ENCODE peak calls at places on chromosomes 11 and 22, in four cellular contexts. U is ovary, P is IMR-90, K is transverse colon. M is an unnamed sample. For H3K4me1, the result is how much of the 10 kb centered on the place peaks cover.

GRCh38 chr11:104451193-104451592 is 287.2 kb upstream of the PDGFD start:
- DNase-seq in U (peak), P (no peak), K (no peak), M (no peak)

GRCh38 chr22:50568626-50569025 is 5.9 kb upstream of the SYCE3 start:
- DNase-seq in U (no peak), P (no peak), K (peak), M (no peak)

GRCh38 chr11:31809543-31809856 is 1.6 kb downstream of the PAX6 start:
- DNase-seq in U (no peak), P (no peak), K (no peak), M (no peak)

GRCh38 chr22:30206964-30207363 is 39.6 kb downstream of the LIF start:
- DNase-seq in U (peak), P (peak), K (no peak), M (no peak)

GRCh38 chr11:61688368-61689163 is 8.4 kb downstream of the DAGLA start:
- DNase-seq in U (no peak), P (no peak), K (peak), M (peak)

GRCh38 chr11:34631297-34631696 is 10.4 kb downstream of the EHF start:
- DNase-seq in U (no peak), P (no peak), K (no peak), M (no peak)

GRCh38 chr11:117822031-117822521 is 2.5 kb downstream of the FXYD2 start:
- DNase-seq in U (no peak), P (no peak), K (peak), M (peak)

GRCh38 chr11:88552377-88553029 is 215.0 kb upstream of the CTSC start:
- DNase-seq in U (no peak), P (peak), K (peak), M (peak)

GRCh38 chr11:86119062-86119461 is 50.2 kb upstream of the PICALM start:
- DNase-seq in U (no peak), P (no peak), K (no peak), M (no peak)

GRCh38 chr11:35746356-35747153 is 84.0 kb downstream of the TRIM44 start:
- DNase-seq in U (no peak), P (peak), K (no peak), M (no peak)

GRCh38 chr11:128619540-128620305 is 32.4 kb upstream of the ETS1 start:
- DNase-seq in U (no peak), P (no peak), K (no peak), M (no peak)

GRCh38 chr11:17543574-17544180 is 539 bp downstream of the USH1C start:
- DNase-seq in U (no peak), P (no peak), K (peak), M (no peak)

GRCh38 chr11:69587454-69588081 is 53.4 kb upstream of the CCND1 start:
- DNase-seq in U (no peak), P (peak), K (no peak), M (no peak)

GRCh38 chr11:58647866-58648265 is 25.4 kb downstream of the CNTF start:
- DNase-seq in U (no peak), P (no peak), K (no peak), M (no peak)

GRCh38 chr11:128394436-128395089 is 192.8 kb downstream of the ETS1 start:
- DNase-seq in U (peak), P (peak), K (no peak), M (peak)

GRCh38 chr11:110091995-110092576 is 1.1 kb upstream of the ZC3H12C start:
- DNase-seq in U (no peak), P (no peak), K (no peak), M (no peak)

GRCh38 chr11:110094298-110095073 is 1.3 kb downstream of the ZC3H12C start:
- DNase-seq in U (no peak), P (no peak), K (no peak), M (no peak)

GRCh38 chr11:110092577-110093406 is at the start of gene ZC3H12C:
- DNase-seq in U (peak), P (peak), K (peak), M (peak)

GRCh38 chr11:110095554-110095953 is 2.4 kb downstream of the ZC3H12C start:
- DNase-seq in U (no peak), P (no peak), K (no peak), M (no peak)

DNA sequence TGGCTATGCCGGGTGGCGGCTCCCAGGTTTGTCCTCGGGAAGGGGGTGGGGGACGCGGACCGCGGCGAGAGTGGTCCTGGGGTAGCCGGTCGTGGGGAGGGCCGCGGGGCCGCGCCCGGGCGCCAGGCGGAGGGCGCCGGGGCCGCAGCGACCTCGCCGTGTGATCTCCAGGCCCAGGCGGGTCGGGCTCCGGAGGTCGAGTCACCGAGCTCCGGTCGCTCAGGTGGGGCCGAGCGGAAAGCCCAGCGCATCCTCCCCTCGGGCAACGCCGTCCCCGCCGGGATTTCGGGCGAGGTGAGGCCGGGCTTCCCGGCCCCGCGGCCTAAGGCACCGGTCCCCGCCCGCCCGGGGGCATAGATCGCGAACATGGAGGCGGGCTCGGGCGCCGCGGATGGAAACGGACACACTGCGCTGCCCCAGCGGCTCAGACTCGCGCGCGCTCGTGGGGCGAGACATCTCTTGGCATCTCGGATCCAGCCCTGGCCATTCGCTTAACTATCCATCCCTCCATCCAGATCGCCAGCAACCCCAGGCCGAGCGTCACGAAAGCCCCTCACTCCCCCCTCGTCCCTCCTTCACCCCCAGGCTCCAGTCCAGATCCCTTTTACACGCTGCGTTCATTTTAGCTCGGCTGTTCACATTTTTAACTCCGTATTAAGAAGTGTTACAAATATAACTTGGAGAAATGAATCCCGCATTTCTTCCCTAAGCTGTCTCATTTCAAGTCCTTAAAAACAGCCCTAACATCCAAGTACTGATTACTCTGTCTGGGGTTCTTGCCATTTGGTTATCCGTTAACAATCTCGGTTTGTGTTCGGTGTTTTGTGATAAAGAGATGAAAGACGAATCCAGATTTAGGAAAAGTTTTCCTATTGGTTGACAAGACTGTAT is 460 bp downstream of the ZC3H12C start:
- DNase-seq in U (peak), P (peak), K (peak), M (peak)
- TF ChIP-seq POLR2A in U (peak), P (peak), K (no peak), M (no peak)

DNA sequence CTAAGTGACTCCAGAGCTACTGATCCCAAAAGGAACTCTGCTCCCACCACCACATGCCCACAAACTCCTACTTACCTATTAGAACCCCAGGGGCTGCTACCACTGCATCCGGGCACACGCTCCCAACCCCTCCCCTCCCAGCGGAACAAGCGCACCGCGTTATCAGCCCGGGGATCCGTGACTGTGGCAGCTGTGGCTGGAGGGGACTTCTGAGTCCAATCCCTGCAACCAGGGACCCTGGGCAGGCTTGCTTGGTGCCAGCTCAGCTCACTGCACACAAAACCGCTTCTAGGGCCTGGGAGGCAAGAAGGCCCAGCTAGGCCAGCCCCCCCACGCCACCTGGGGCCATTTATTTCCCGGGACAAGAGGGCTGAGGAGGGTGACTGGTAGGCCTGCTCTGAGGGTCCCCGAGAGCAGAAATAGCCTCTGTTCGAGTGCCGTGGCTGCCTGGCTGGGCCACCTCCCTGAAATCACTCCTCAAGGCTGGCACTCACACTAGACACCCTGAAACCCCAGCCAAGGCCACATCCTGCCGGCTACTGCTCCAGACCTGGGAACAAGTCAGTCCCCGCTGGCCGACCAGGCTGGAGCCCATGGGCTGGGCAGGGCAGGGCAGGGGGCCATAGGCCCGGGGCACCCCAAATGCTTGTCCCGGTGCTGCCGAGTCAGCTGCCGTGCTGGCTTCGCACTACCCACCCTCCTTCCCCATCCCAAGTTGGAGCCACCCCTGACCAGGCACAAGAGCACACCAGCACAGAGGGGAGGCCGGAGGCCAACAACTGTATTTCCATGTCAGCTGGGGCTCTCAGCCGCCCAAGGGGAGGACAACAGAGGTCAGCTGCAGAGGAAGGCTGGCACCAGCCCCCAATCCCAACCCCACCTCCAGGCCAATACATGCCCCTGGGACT is 1.9 kb upstream of the IFITM10 start:
- DNase-seq in U (no peak), P (no peak), K (peak), M (no peak)
- H3K4me1 ChIP-seq in U (under half), P (under half), K (under half), M (half or more)

DNA sequence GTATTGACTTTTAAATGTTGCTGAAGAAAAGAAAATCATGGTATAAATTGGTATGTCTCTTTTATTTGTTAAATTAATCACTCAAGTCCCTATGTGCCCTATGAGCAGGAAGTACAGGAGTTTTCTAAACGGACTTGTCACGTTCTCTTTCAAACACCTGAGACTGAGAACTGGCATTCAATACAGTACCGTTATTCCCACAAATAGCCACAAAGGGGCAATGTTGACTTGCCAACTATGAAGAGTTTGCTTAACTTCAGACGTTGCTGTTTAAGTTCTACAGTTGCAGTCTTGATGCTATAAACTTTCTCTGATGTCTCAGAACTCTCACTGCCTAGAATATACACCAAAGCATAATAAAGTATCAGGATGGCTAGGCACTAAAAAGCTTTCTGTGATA is 7.6 kb downstream of the OR56A1 start:
- DNase-seq in U (no peak), P (peak), K (no peak), M (no peak)
- TF ChIP-seq CTCF in U (no peak), P (peak), K (peak), M (peak)

GRCh38 chr11:110090466-110091026 is 2.6 kb upstream of the ZC3H12C start:
- DNase-seq in U (no peak), P (no peak), K (no peak), M (no peak)

GRCh38 chr11:110089617-110090282 is 3.4 kb upstream of the ZC3H12C start:
- DNase-seq in U (no peak), P (no peak), K (no peak), M (no peak)

GRCh38 chr11:110086892-110087309 is 6.3 kb upstream of the ZC3H12C start:
- DNase-seq in U (no peak), P (peak), K (peak), M (no peak)

GRCh38 chr11:110087820-110088534 is 5.2 kb upstream of the ZC3H12C start:
- DNase-seq in U (no peak), P (peak), K (no peak), M (no peak)

GRCh38 chr11:110088535-110089344 is 4.5 kb upstream of the ZC3H12C start:
- DNase-seq in U (no peak), P (no peak), K (no peak), M (no peak)
- TF ChIP-seq POLR2A in U (no peak), P (no peak), K (no peak), M (no peak)